ENCODE peak calls at places on chromosome 22, in five cellular contexts. Z is sigmoid colon, E is HL-60, Y is GM12891, I is transverse colon. T is an unnamed sample.

GRCh38 chr22:12601870-12602779 is 2925.9 kb upstream of the OR11H1 start:
- DNase-seq in Z (peak), E (no peak), Y (no peak), I (no peak), T (no peak)

GRCh38 chr22:29306830-29307657 is 594 bp downstream of the GAS2L1 start:
- DNase-seq in Z (peak), E (no peak), Y (peak), I (peak), T (peak)

GRCh38 chr22:34055525-34056200 is 135.4 kb upstream of the LARGE1 start:
- DNase-seq in Z (no peak), E (no peak), Y (no peak), I (no peak), T (no peak)

GRCh38 chr22:42993651-42994275 is 21.2 kb downstream of the PACSIN2 start:
- DNase-seq in Z (peak), E (peak), Y (no peak), I (no peak), T (no peak)

GRCh38 chr22:30609260-30610185 is 2.5 kb downstream of the TCN2 start:
- DNase-seq in Z (peak), E (peak), Y (no peak), I (peak), T (peak)

GRCh38 chr22:20316844-20317401 is 2.9 kb downstream of the DGCR6L start:
- DNase-seq in Z (no peak), E (peak), Y (no peak), I (peak), T (no peak)

GRCh38 chr22:41123151-41123550 is 30.8 kb downstream of the EP300 start:
- DNase-seq in Z (no peak), E (no peak), Y (no peak), I (no peak), T (no peak)

GRCh38 chr22:29773233-29773632 is 6.1 kb downstream of the UQCR10 start:
- DNase-seq in Z (no peak), E (no peak), Y (no peak), I (no peak), T (no peak)

GRCh38 chr22:40426671-40427070 is 56.3 kb downstream of the SGSM3 start:
- DNase-seq in Z (peak), E (no peak), Y (no peak), I (no peak), T (no peak)

GRCh38 chr22:42365337-42365865 is 66.8 kb downstream of the NFAM1 start:
- DNase-seq in Z (peak), E (no peak), Y (no peak), I (no peak), T (no peak)

GRCh38 chr22:30262917-30263741 is 3.5 kb downstream of the OSM start:
- DNase-seq in Z (peak), E (peak), Y (peak), I (peak), T (peak)

GRCh38 chr22:34776827-34777226 is 289.1 kb upstream of the ISX start:
- DNase-seq in Z (no peak), E (no peak), Y (no peak), I (no peak), T (no peak)

DNA sequence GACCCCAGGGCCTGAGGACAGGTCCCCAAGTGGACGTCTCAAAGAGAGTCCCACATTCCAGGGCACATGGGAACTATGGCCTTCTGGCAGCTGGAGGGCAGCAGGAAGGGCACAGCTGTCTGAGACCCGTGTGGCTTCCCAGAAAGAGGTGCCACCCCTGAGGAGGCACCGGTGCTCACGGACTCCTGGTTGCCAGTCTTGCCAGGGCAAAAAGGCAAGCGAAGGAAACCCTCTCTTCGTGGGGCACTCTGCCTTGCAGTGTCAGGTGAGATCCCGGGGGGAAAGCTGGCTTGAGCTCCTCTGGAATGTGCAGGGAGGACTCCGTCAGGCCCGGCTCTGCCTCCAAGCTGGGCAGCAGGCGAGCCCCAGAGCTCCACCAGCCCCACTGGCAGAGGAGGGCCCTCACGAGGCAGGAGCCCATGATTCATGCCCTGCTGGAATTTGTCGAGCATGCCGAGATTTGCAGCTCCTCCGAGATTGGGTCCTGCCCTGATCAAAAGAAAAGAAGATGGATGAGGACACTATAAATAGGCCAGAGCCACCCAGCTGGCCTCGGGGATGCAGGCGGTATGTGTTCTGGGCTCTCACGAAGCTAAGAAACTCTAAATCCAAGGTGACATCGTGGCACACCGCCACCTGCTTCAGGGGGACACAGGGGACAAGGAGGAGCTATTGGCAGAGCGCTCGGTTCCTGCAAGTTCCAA is 9.9 kb upstream of the CELSR1 start:
- DNase-seq in Z (no peak), E (no peak), Y (no peak), I (no peak), T (no peak)
- TF ChIP-seq POLR2AphosphoS5 in Z (no peak), E (no peak), Y (no peak), I (no peak), T (no peak)

DNA sequence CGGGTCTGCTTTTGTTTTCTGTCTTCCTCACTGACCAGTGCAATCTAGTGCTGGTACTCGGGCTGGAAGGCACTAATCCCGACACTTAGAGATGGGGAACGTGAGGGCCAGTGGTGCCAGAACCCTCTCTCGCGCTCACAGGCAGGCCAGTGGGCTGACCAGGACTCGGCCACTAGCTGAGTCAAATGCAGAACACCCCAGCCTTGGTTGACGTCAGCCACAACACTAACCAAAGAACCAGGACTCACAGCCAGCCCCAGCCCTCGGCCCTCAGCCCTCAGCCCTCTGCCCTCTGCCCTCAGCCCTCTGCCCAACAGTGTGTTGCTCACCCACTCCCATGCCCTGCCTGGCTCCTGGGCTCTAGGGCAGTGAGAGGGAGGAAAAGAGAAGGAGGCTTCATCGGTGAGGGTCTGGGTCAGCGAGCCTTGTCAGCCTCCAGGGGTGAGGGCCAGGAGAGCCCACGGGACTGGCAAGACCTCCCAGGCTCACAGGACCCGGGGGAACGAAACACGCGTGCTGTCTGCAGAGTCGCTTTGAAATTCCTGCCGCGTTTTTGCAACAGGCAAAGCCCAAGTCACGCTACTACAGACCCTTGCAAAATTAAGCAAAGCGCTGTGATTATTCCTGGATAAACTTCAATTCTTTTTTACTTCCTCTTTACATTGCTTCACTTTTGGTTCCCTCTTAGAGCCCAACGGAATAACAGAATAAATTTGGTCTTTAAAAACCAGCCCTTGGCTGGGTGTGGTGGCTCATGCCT is 27.5 kb downstream of the KIAA0930 start:
- DNase-seq in Z (peak), E (peak), Y (no peak), I (peak), T (no peak)
- TF ChIP-seq POLR2AphosphoS5 in Z (no peak), E (peak), Y (no peak), I (no peak), T (no peak)

DNA sequence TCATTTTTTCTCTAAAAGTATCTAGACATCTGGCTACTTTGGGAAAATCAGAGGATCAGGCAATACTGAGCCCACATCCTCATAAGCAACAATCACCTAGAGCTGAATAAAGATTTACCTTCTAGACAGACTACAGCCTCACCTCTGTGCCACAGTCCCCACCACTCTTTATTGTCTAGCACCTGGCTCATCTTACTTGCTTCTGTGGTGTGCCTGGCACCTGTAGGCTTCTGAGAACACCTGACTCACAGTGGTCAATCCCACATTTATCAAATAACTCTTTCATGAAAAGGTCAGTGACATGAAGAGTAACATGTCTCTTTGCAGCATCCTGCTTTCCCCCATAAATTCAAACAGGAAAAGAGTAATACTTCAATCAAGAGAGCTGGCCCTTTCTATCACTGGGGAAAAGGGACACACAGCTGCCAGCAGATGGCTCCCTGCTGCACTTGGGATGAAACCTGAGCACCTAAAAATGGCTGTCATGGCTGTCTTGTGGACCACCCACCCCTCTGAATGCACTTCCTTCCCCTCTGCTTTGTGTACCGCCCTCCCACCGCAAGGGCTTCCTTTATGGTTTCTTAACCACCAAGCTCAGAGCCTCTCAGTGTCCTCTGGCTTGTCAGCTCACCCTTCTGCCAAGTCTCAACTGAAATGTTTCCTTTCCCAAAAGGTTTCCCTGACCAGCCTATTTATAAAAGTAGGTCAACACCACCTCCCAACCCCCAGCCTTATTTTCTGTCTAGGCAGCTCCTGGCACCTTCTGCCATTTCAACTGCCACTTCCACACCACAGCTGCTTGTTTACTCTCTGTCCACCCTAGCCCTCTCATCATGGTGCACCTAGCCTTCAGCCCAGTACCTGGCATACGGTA is 9.3 kb downstream of the TFIP11 start:
- DNase-seq in Z (no peak), E (peak), Y (peak), I (peak), T (peak)
- TF ChIP-seq POLR2AphosphoS5 in Z (no peak), E (no peak), Y (no peak), I (no peak), T (peak)

DNA sequence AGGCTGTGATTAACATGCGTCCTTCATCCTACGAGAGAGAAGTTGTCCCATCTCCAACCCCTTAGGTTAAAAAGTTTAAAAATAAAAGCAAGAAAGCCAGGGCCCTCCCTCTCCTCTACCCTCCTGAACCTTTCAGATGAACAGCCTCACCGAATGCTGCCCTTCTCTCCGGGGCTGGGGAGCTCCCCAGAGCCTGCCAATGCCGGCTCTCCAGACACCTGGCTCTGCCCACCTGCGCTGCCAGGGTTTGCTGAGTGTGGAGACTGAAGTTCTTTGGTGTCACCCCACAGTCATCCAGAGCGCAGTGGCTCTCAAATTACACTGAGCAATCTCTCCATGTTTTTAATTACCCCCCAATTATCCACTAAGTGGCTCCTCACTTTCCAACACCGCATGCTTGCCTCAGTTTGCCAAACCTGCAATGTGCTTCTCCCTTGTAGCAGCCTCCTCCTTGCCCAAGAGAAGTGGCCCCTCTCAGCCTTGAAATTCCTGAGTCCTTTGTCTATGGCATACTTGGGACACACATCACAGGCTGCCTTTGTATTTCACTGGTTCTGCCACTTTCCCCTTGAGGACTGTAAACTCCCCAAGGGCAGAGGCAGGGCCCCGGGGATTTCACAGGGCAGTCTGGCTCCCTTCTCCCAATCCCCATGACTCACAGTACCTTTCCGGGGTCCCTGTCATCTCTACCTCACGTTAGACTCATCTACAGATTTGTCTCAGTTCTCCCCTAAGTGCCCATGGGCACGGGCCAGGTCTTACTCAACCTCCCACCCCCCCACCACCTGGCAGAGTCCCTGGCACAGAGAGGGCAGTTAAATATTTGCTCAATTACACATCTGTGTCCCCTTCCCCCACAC is 2.0 kb downstream of the MYH9 start:
- DNase-seq in Z (peak), E (no peak), Y (no peak), I (peak), T (no peak)
- TF ChIP-seq POLR2AphosphoS5 in Z (peak), E (no peak), Y (no peak), I (no peak), T (no peak)

GRCh38 chr22:38062782-38063181 is 5.6 kb downstream of the PICK1 start:
- DNase-seq in Z (no peak), E (no peak), Y (no peak), I (peak), T (no peak)
- TF ChIP-seq POLR2AphosphoS5 in Z (peak), E (no peak), Y (no peak), I (no peak), T (no peak)

GRCh38 chr22:22207845-22208564 is 36.6 kb upstream of the VPREB1 start:
- DNase-seq in Z (no peak), E (peak), Y (peak), I (peak), T (peak)
- TF ChIP-seq POLR2AphosphoS5 in Z (no peak), E (peak), Y (no peak), I (no peak), T (no peak)

GRCh38 chr22:49308300-49308699 is 519.4 kb downstream of the BRD1 start:
- DNase-seq in Z (peak), E (no peak), Y (no peak), I (no peak), T (no peak)
- TF ChIP-seq POLR2AphosphoS5 in Z (no peak), E (no peak), Y (no peak), I (no peak), T (no peak)

GRCh38 chr22:50282361-50283144 is 12.4 kb upstream of the MAPK11 start:
- DNase-seq in Z (no peak), E (no peak), Y (no peak), I (no peak), T (no peak)
- TF ChIP-seq POLR2AphosphoS5 in Z (no peak), E (no peak), Y (no peak), I (no peak), T (no peak)